ENCODE peak calls at places on chromosomes 2 and 18, in six cellular contexts. One of them, this sample, is unnamed.

GRCh38 chr2:240325654-240326031 is 109.8 kb upstream of the GPC1 start:
- DNase-seq in uterus: no peak
- DNase-seq in hepatocyte: no peak
- DNase-seq in heart right ventricle: peak; percentile 47
- DNase-seq in colonic mucosa: no peak
- DNase-seq in ascending aorta: no peak
- DNase-seq in this sample: peak; percentile 55

GRCh38 chr2:25483584-25484266 is 142.0 kb upstream of the DNMT3A start:
- DNase-seq in uterus: no peak
- DNase-seq in hepatocyte: no peak
- DNase-seq in heart right ventricle: no peak
- DNase-seq in colonic mucosa: no peak
- DNase-seq in ascending aorta: no peak
- DNase-seq in this sample: no peak

GRCh38 chr2:238720232-238720672 is 127.6 kb upstream of the TWIST2 start:
- DNase-seq in uterus: no peak
- DNase-seq in hepatocyte: peak; percentile 71
- DNase-seq in heart right ventricle: peak; percentile 24
- DNase-seq in colonic mucosa: peak; percentile 59
- DNase-seq in ascending aorta: no peak
- DNase-seq in this sample: peak; percentile 81

GRCh38 chr2:1011985-1012384 is 61.3 kb downstream of the SNTG2 start:
- DNase-seq in uterus: no peak
- DNase-seq in hepatocyte: no peak
- DNase-seq in heart right ventricle: no peak
- DNase-seq in colonic mucosa: no peak
- DNase-seq in ascending aorta: no peak
- DNase-seq in this sample: no peak

GRCh38 chr2:237449193-237449797 is 35.3 kb upstream of the COL6A3 start:
- DNase-seq in uterus: peak; percentile 78
- DNase-seq in hepatocyte: no peak
- DNase-seq in heart right ventricle: peak; percentile 63
- DNase-seq in colonic mucosa: no peak
- DNase-seq in ascending aorta: peak; percentile 67
- DNase-seq in this sample: no peak

GRCh38 chr2:8139668-8140202 is 542.1 kb upstream of the ID2 start:
- DNase-seq in uterus: no peak
- DNase-seq in hepatocyte: no peak
- DNase-seq in heart right ventricle: no peak
- DNase-seq in colonic mucosa: no peak
- DNase-seq in ascending aorta: no peak
- DNase-seq in this sample: no peak

GRCh38 chr18:30248061-30248460 is 794.5 kb downstream of the DSC3 start:
- DNase-seq in uterus: no peak
- DNase-seq in hepatocyte: no peak
- DNase-seq in heart right ventricle: no peak
- DNase-seq in colonic mucosa: no peak
- DNase-seq in ascending aorta: no peak
- DNase-seq in this sample: no peak

GRCh38 chr2:100563407-100564247 is 834 bp downstream of the PDCL3 start:
- DNase-seq in uterus: no peak
- DNase-seq in hepatocyte: no peak
- DNase-seq in heart right ventricle: no peak
- DNase-seq in colonic mucosa: no peak
- DNase-seq in ascending aorta: no peak
- DNase-seq in this sample: peak; percentile 27

GRCh38 chr2:139645617-139646016 is 865.4 kb upstream of the NXPH2 start:
- DNase-seq in uterus: no peak
- DNase-seq in hepatocyte: no peak
- DNase-seq in heart right ventricle: no peak
- DNase-seq in colonic mucosa: no peak
- DNase-seq in ascending aorta: no peak
- DNase-seq in this sample: no peak

GRCh38 chr18:28071199-28071598 is 105.7 kb downstream of the CDH2 start:
- DNase-seq in uterus: no peak
- DNase-seq in hepatocyte: no peak
- DNase-seq in heart right ventricle: no peak
- DNase-seq in colonic mucosa: no peak
- DNase-seq in ascending aorta: no peak
- DNase-seq in this sample: no peak

GRCh38 chr2:1101011-1101410 is 150.4 kb downstream of the SNTG2 start:
- DNase-seq in uterus: no peak
- DNase-seq in hepatocyte: no peak
- DNase-seq in heart right ventricle: no peak
- DNase-seq in colonic mucosa: no peak
- DNase-seq in ascending aorta: no peak
- DNase-seq in this sample: no peak

GRCh38 chr18:50518787-50519520 is 40.9 kb upstream of the MAPK4 start:
- DNase-seq in uterus: no peak
- DNase-seq in hepatocyte: no peak
- DNase-seq in heart right ventricle: no peak
- DNase-seq in colonic mucosa: no peak
- DNase-seq in ascending aorta: no peak
- DNase-seq in this sample: no peak

GRCh38 chr18:74480149-74480651 is 16.0 kb upstream of the CNDP2 start:
- DNase-seq in uterus: no peak
- DNase-seq in hepatocyte: no peak
- DNase-seq in heart right ventricle: no peak
- DNase-seq in colonic mucosa: no peak
- DNase-seq in ascending aorta: no peak
- DNase-seq in this sample: no peak

GRCh38 chr2:181978351-181979150 is 7.1 kb upstream of the PPP1R1C start:
- DNase-seq in uterus: no peak
- DNase-seq in hepatocyte: no peak
- DNase-seq in heart right ventricle: no peak
- DNase-seq in colonic mucosa: no peak
- DNase-seq in ascending aorta: no peak
- DNase-seq in this sample: peak; percentile 45

GRCh38 chr2:144084114-144084661 is 435.7 kb downstream of the ZEB2 start:
- DNase-seq in uterus: no peak
- DNase-seq in hepatocyte: no peak
- DNase-seq in heart right ventricle: no peak
- DNase-seq in colonic mucosa: no peak
- DNase-seq in ascending aorta: no peak
- DNase-seq in this sample: no peak

GRCh38 chr2:218959761-218960195 is 312 bp downstream of the CDK5R2 start:
- DNase-seq in uterus: no peak
- DNase-seq in hepatocyte: no peak
- DNase-seq in heart right ventricle: no peak
- DNase-seq in colonic mucosa: no peak
- DNase-seq in ascending aorta: no peak
- DNase-seq in this sample: no peak

GRCh38 chr2:130759906-130760753 is 4.8 kb downstream of the AMER3 start:
- DNase-seq in uterus: no peak
- DNase-seq in hepatocyte: no peak
- DNase-seq in heart right ventricle: no peak
- DNase-seq in colonic mucosa: no peak
- DNase-seq in ascending aorta: no peak
- DNase-seq in this sample: peak; percentile 53

GRCh38 chr18:75406491-75407445 is 20.7 kb downstream of the SMIM21 start:
- DNase-seq in uterus: no peak
- DNase-seq in hepatocyte: no peak
- DNase-seq in heart right ventricle: no peak
- DNase-seq in colonic mucosa: no peak
- DNase-seq in ascending aorta: no peak
- DNase-seq in this sample: no peak

GRCh38 chr2:217247511-217247910 is 387.6 kb upstream of the TNP1 start:
- DNase-seq in uterus: peak; percentile 38
- DNase-seq in hepatocyte: no peak
- DNase-seq in heart right ventricle: no peak
- DNase-seq in colonic mucosa: no peak
- DNase-seq in ascending aorta: no peak
- DNase-seq in this sample: peak; percentile 85

GRCh38 chr2:14896280-14896679 is 263.8 kb downstream of the LRATD1 start:
- DNase-seq in uterus: no peak
- DNase-seq in hepatocyte: no peak
- DNase-seq in heart right ventricle: no peak
- DNase-seq in colonic mucosa: no peak
- DNase-seq in ascending aorta: no peak
- DNase-seq in this sample: no peak

GRCh38 chr2:236498369-236498768 is 71.3 kb upstream of the ACKR3 start:
- DNase-seq in uterus: no peak
- DNase-seq in hepatocyte: no peak
- DNase-seq in heart right ventricle: peak; percentile 19
- DNase-seq in colonic mucosa: no peak
- DNase-seq in ascending aorta: no peak
- DNase-seq in this sample: peak; percentile 28

GRCh38 chr2:180519276-180519675 is 461.1 kb upstream of the UBE2E3 start:
- DNase-seq in uterus: no peak
- DNase-seq in hepatocyte: no peak
- DNase-seq in heart right ventricle: no peak
- DNase-seq in colonic mucosa: no peak
- DNase-seq in ascending aorta: no peak
- DNase-seq in this sample: no peak

GRCh38 chr18:79521806-79522205 is 126.1 kb downstream of the NFATC1 start:
- DNase-seq in uterus: no peak
- DNase-seq in hepatocyte: no peak
- DNase-seq in heart right ventricle: no peak
- DNase-seq in colonic mucosa: peak; percentile 12
- DNase-seq in ascending aorta: no peak
- DNase-seq in this sample: no peak
- H3K4me1 ChIP-seq in uterus: peaks cover 8% of the 10 kb centered on the region
- H3K4me1 ChIP-seq in hepatocyte: no peaks in the 10 kb centered on the region
- H3K4me1 ChIP-seq in heart right ventricle: peaks cover 11% of the 10 kb centered on the region
- H3K4me1 ChIP-seq in colonic mucosa: no peaks in the 10 kb centered on the region
- H3K4me1 ChIP-seq in ascending aorta: peaks cover 5% of the 10 kb centered on the region
- H3K4me1 ChIP-seq in this sample: no peaks in the 10 kb centered on the region

GRCh38 chr2:191245046-191245868 is at the start of gene MYO1B:
- DNase-seq in uterus: peak; percentile 56
- DNase-seq in hepatocyte: peak; percentile 93
- DNase-seq in heart right ventricle: peak; percentile 68
- DNase-seq in colonic mucosa: peak; percentile 82
- DNase-seq in ascending aorta: no peak
- DNase-seq in this sample: peak; percentile 98

GRCh38 chr2:191246820-191247380 is 1.7 kb downstream of the MYO1B start:
- DNase-seq in uterus: no peak
- DNase-seq in hepatocyte: no peak
- DNase-seq in heart right ventricle: no peak
- DNase-seq in colonic mucosa: peak; percentile 26
- DNase-seq in ascending aorta: no peak
- DNase-seq in this sample: no peak

GRCh38 chr2:191245869-191246531 is 796 bp downstream of the MYO1B start:
- DNase-seq in uterus: peak; percentile 65
- DNase-seq in hepatocyte: peak; percentile 87
- DNase-seq in heart right ventricle: peak; percentile 81
- DNase-seq in colonic mucosa: peak; percentile 84
- DNase-seq in ascending aorta: no peak
- DNase-seq in this sample: peak; percentile 99

GRCh38 chr2:191243154-191243553 is 2.0 kb upstream of the MYO1B start:
- DNase-seq in uterus: no peak
- DNase-seq in hepatocyte: no peak
- DNase-seq in heart right ventricle: no peak
- DNase-seq in colonic mucosa: no peak
- DNase-seq in ascending aorta: no peak
- DNase-seq in this sample: no peak

DNA sequence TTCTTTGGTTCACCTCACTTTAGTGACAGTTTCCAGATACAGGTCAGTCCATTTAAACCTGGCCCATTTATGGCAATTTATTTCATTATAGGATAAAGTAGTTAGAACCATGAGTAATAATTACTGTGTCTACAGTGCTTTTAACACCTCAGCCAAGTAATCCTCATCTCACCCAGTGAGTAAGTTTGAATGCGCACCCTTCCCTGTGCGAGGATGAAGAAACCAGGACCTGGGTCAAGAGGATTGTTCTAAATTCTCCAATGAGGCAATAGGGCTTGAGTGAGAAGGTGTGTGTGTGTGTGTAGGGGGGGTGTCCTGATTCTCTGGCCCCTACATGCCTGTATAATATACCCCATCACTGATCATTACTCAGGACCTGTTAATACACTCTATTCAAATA is 854 bp upstream of the MYO1B start:
- DNase-seq in uterus: no peak
- DNase-seq in hepatocyte: no peak
- DNase-seq in heart right ventricle: no peak
- DNase-seq in colonic mucosa: no peak
- DNase-seq in ascending aorta: no peak
- DNase-seq in this sample: no peak
- H3K4me3 ChIP-seq in uterus: no peak overlapping the region
- H3K4me3 ChIP-seq in hepatocyte: no peak overlapping the region
- H3K4me3 ChIP-seq in heart right ventricle: no peak overlapping the region
- H3K4me3 ChIP-seq in colonic mucosa: no peak overlapping the region
- H3K4me3 ChIP-seq in ascending aorta: peak overlapping the region; percentile 83
- H3K4me3 ChIP-seq in this sample: peak overlapping the region; percentile 79

DNA sequence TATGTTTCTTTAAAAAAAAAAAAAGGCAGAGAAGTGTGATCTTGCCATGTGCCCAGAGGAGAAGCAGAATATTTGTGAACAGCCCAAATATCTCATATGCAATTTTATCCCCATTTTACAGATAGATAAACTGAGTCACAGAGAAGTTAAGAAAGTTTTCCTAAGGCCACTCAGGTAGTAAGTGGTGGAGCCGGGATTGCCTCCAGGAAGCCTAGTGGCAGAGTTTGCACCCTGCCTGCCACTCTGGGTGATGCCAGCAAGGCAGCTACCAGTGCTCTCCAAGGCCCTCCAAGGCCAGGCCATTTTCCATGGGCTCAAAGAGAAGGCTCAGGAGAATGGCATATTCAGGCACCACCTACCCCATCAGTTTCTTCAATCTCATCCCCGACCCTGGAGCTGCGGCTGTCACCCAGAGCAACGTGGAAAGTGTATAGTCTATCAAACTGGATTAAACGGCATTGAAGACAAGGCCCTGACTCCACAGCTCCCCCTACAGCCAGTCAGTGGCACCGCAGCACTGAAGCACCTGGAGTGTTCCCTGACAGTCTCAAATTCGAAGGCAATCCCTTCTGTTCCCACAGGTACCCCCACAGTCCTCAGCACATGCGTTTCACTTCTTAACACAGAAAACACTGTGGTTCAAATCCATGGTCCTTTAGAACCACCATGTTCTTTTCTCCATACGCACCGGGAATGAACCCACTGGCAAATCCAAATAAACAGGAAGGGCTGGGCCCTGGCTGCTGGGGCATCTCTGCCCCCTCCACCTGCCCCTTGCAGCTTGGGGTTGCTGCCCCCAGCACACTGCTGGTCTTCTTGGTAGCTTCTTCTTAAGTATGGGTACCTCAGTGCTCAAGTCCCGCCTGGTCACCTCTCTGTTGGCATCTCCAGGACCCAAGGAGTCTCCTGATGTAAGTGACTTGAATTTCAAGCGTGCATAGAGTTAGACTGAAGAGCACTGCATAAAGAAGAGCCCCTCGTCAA is 175.3 kb downstream of the INHBB start:
- DNase-seq in uterus: no peak
- DNase-seq in hepatocyte: no peak
- DNase-seq in heart right ventricle: no peak
- DNase-seq in colonic mucosa: peak; percentile 47
- DNase-seq in ascending aorta: no peak
- DNase-seq in this sample: peak; percentile 56
- H3K27me3 ChIP-seq in uterus: no peaks in the 10 kb centered on the region
- H3K27me3 ChIP-seq in hepatocyte: no peaks in the 10 kb centered on the region
- H3K27me3 ChIP-seq in heart right ventricle: peaks cover 15% of the 10 kb centered on the region
- H3K27me3 ChIP-seq in colonic mucosa: peaks cover 6% of the 10 kb centered on the region
- H3K27me3 ChIP-seq in ascending aorta: no peaks in the 10 kb centered on the region
- H3K27me3 ChIP-seq in this sample: peaks cover 19% of the 10 kb centered on the region

DNA sequence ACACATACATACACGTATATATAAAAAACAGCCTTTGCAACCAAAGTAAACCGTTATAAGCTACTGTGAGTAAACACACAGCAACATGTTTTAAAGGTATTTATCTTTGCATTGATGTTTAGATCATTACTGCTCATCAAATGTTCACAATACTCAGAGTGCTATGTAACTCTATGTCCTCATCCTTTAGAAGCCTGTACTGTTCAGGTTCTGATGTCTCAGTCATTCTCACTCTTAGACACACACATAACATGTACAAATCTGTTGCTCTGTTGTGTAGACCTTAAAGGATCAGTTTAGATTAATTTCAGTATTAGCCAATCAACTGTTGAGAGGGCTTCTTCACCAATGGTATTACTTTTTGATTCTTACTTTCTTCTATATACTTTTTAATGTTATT is 139.7 kb upstream of the ITGB6 start:
- DNase-seq in uterus: no peak
- DNase-seq in hepatocyte: no peak
- DNase-seq in heart right ventricle: no peak
- DNase-seq in colonic mucosa: no peak
- DNase-seq in ascending aorta: no peak
- DNase-seq in this sample: no peak
- H3K4me1 ChIP-seq in uterus: no peaks in the 10 kb centered on the region
- H3K4me1 ChIP-seq in hepatocyte: peaks cover 10% of the 10 kb centered on the region
- H3K4me1 ChIP-seq in heart right ventricle: peaks cover 4% of the 10 kb centered on the region
- H3K4me1 ChIP-seq in colonic mucosa: no peaks in the 10 kb centered on the region
- H3K4me1 ChIP-seq in ascending aorta: no peaks in the 10 kb centered on the region
- H3K4me1 ChIP-seq in this sample: peaks cover 12% of the 10 kb centered on the region

This sample was measured in SJCRH30.